ENCODE peak calls at places on chromosomes 6 and 20, in seven cellular contexts. W is A549, F is tibial nerve, J is stomach, H is transverse colon, B is upper lobe of left lung, K is sigmoid colon. N is an unnamed sample.

GRCh38 chr20:54170026-54170471 is 3.7 kb downstream of the CYP24A1 start:
- DNase-seq in H (no peak), J (no peak), W (peak; percentile 63), B (no peak), F (no peak), K (no peak), N (no peak)

GRCh38 chr6:105204768-105205167 is 25.0 kb upstream of the POPDC3 start:
- DNase-seq in K (no peak), J (no peak), F (no peak), B (no peak), W (no peak), H (no peak), N (no peak)

GRCh38 chr6:143169440-143169839 is 108.8 kb downstream of the AIG1 start:
- DNase-seq in F (no peak), H (no peak), B (no peak), J (no peak), K (no peak), W (no peak), N (no peak)

GRCh38 chr20:14478126-14478525 is 140.7 kb upstream of the FLRT3 start:
- DNase-seq in K (no peak), J (no peak), B (no peak), W (no peak), F (no peak), H (no peak), N (no peak)

GRCh38 chr20:46192376-46192944 is 74.3 kb downstream of the CD40 start:
- DNase-seq in J (no peak), W (no peak), B (no peak), H (no peak), K (no peak), F (no peak), N (no peak)

GRCh38 chr6:20402181-20403079 is 751 bp downstream of the E2F3 start:
- DNase-seq in W (peak; percentile 70), K (peak; percentile 67), B (peak; percentile 92), F (peak; percentile 47), H (peak; percentile 51), J (peak; percentile 35), N (peak; percentile 71)

GRCh38 chr6:138182939-138183791 is 21.4 kb downstream of the ARFGEF3 start:
- DNase-seq in K (no peak), J (no peak), F (no peak), W (no peak), B (no peak), H (peak; percentile 24), N (no peak)

GRCh38 chr20:63235399-63235983 is at the start of gene BIRC7:
- DNase-seq in K (no peak), W (peak; percentile 64), B (peak; percentile 81), H (no peak), J (no peak), F (no peak), N (no peak)

GRCh38 chr20:59412896-59413295 is 112.5 kb downstream of the EDN3 start:
- DNase-seq in W (peak; percentile 31), J (no peak), H (no peak), B (no peak), F (no peak), K (peak; percentile 46), N (no peak)

GRCh38 chr6:79072640-79073181 is 5.3 kb downstream of the PHIP start:
- DNase-seq in B (no peak), W (no peak), F (no peak), K (no peak), J (no peak), H (no peak), N (no peak)

GRCh38 chr6:16854986-16855385 is 93.7 kb upstream of the ATXN1 start:
- DNase-seq in F (no peak), B (no peak), W (no peak), J (no peak), K (no peak), H (no peak), N (no peak)

GRCh38 chr6:105136433-105137350 is 43.1 kb downstream of the POPDC3 start:
- DNase-seq in W (peak; percentile 45), K (peak; percentile 88), F (peak; percentile 21), B (peak; percentile 90), H (peak; percentile 55), J (peak; percentile 57), N (peak; percentile 71)

GRCh38 chr6:167501831-167502385 is 177.0 kb downstream of the TTLL2 start:
- DNase-seq in J (peak; percentile 70), F (no peak), K (no peak), B (no peak), H (peak; percentile 69), W (peak; percentile 55), N (no peak)

GRCh38 chr6:22250486-22250885 is 46.4 kb downstream of the PRL start:
- DNase-seq in K (no peak), W (no peak), H (no peak), B (no peak), F (no peak), J (no peak), N (no peak)

GRCh38 chr6:27771240-27771639 is 141.0 kb downstream of the OR2B2 start:
- DNase-seq in J (no peak), F (no peak), K (no peak), W (no peak), H (no peak), B (no peak), N (no peak)

GRCh38 chr6:151391021-151391470 is 313 bp downstream of the ZBTB2 start:
- DNase-seq in W (peak; percentile 77), F (peak; percentile 69), J (peak; percentile 78), H (peak; percentile 83), B (peak; percentile 95), K (peak; percentile 90), N (peak; percentile 88)

GRCh38 chr6:113870917-113871316 is 13.8 kb downstream of the MARCKS start:
- DNase-seq in H (no peak), K (no peak), B (no peak), W (no peak), J (no peak), F (no peak), N (no peak)

GRCh38 chr6:75855047-75855446 is 106.0 kb downstream of the MYO6 start:
- DNase-seq in H (peak; percentile 46), W (peak; percentile 76), B (no peak), K (no peak), F (peak; percentile 50), J (peak; percentile 36), N (no peak)

GRCh38 chr6:1130692-1131091 is 181.2 kb upstream of the FOXQ1 start:
- DNase-seq in B (no peak), H (no peak), W (no peak), F (no peak), K (no peak), J (no peak), N (no peak)

GRCh38 chr6:30542404-30542725 is 13.9 kb downstream of the GNL1 start:
- DNase-seq in B (no peak), K (no peak), J (no peak), W (no peak), H (no peak), F (no peak), N (no peak)

GRCh38 chr6:72937160-72937559 is 288.1 kb downstream of the KHDC1L start:
- DNase-seq in J (no peak), K (no peak), W (no peak), B (no peak), H (no peak), F (no peak), N (no peak)

GRCh38 chr20:51491393-51491792 is 51.1 kb downstream of the NFATC2 start:
- DNase-seq in W (no peak), F (no peak), J (no peak), K (no peak), B (no peak), H (no peak), N (peak; percentile 47)

GRCh38 chr20:51493346-51493791 is 49.1 kb downstream of the NFATC2 start:
- DNase-seq in J (no peak), H (no peak), F (no peak), W (no peak), B (no peak), K (no peak), N (peak; percentile 44)

GRCh38 chr20:51490635-51491034 is 51.9 kb downstream of the NFATC2 start:
- DNase-seq in K (no peak), W (no peak), H (no peak), J (no peak), F (no peak), B (no peak), N (no peak)

GRCh38 chr20:51494241-51495110 is 48.0 kb downstream of the NFATC2 start:
- DNase-seq in W (no peak), J (no peak), F (no peak), K (no peak), H (no peak), B (no peak), N (no peak)

GRCh38 chr20:51492167-51493092 is 50.1 kb downstream of the NFATC2 start:
- DNase-seq in W (no peak), F (peak; percentile 25), K (no peak), B (peak; percentile 91), H (no peak), J (peak; percentile 85), N (peak; percentile 71)
- H3K4me1 ChIP-seq in W (peaks cover 10% of the 10 kb centered on the region), F (peaks cover 27% of the 10 kb centered on the region), K (peaks cover 13% of the 10 kb centered on the region), B (peaks cover 42% of the 10 kb centered on the region), H (no peaks in the 10 kb centered on the region), J (peaks cover 25% of the 10 kb centered on the region), N (peaks cover 40% of the 10 kb centered on the region)

GRCh38 chr20:18749528-18749927 is 64.1 kb upstream of the SCP2D1 start:
- DNase-seq in J (no peak), W (no peak), K (no peak), B (no peak), H (no peak), F (no peak), N (no peak)

GRCh38 chr20:18750735-18751134 is 62.8 kb upstream of the SCP2D1 start:
- DNase-seq in H (no peak), B (no peak), K (no peak), W (no peak), J (no peak), F (no peak), N (no peak)

DNA sequence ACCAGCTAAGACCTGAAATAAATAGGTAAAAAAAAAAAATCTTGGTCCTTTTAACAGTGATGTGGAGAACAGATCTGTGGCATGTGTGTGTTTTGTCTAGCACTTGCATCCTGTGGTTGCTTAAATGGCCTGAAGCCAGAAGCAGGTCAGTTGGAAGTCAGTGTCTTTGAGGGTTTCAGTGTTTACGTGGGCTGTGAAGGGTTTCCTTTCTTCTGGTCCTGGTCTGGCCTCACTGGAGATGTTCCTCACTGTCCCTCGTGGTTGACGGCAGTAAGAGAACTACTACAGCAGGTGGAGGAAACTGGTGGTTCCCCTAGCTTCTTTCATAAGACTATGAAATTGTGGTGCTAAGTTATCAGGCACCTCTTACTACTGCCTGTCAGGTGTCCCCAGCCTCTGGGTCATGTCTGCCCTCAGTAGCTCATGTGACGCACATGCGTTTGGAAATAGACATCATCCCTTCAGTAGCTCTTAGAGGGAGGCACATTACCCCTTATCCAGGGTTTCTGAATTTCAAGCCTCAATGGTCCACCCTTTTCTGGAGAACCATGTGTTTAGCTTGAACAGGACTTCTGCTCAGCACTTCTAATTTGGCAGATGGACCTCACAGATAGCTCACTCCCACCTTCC is 59.4 kb upstream of the SCP2D1 start:
- DNase-seq in H (peak; percentile 22), K (no peak), W (no peak), B (no peak), J (no peak), F (no peak), N (no peak)
- TF ChIP-seq EP300 in H (no peak), K (no peak), W (no peak), B (no peak), J (no peak), F (no peak), N (no peak)

GRCh38 chr6:11431455-11431937 is 106.1 kb upstream of the TMEM170B start:
- DNase-seq in B (no peak), W (no peak), K (no peak), F (peak; percentile 62), H (no peak), J (no peak), N (no peak)
- H3K4me1 ChIP-seq in B (peaks cover 87% of the 10 kb centered on the region), W (peaks cover 84% of the 10 kb centered on the region), K (peaks cover 45% of the 10 kb centered on the region), F (peaks cover 32% of the 10 kb centered on the region), H (peaks cover 30% of the 10 kb centered on the region), J (peaks cover 45% of the 10 kb centered on the region), N (peaks cover 29% of the 10 kb centered on the region)

GRCh38 chr6:25342784-25343183 is 63.6 kb downstream of the CARMIL1 start:
- DNase-seq in B (no peak), H (no peak), J (no peak), K (no peak), W (peak; percentile 4), F (no peak), N (no peak)
- TF ChIP-seq EP300 in B (no peak), H (no peak), J (no peak), K (no peak), W (no peak), F (no peak), N (no peak)